ENCODE peak calls at places on chromosome 6, in ten cellular contexts. O is spleen; K is body of pancreas; S is ascending aorta; P is uterus; W is CD8-positive, alpha-beta memory T cell; G is GM23248; J is astrocyte; E is A549; Y is hepatocyte. C is an unnamed sample.
A peak's percentile ranks its signal among the peaks of the same experiment; 100 is the strongest.

GRCh38 chr6:161414180-161414579 is 140.3 kb upstream of the AGPAT4 start:
- DNase-seq in J (no peak), O (no peak), W (no peak), E (no peak), K (peak; percentile 47), S (no peak), Y (no peak), P (no peak), G (no peak), C (no peak)

GRCh38 chr6:44227138-44227770 is 3.9 kb downstream of the SLC29A1 start:
- DNase-seq in W (no peak), Y (no peak), G (no peak), E (no peak), S (no peak), K (no peak), P (no peak), O (no peak), J (no peak), C (no peak)

GRCh38 chr6:136886110-136886509 is 36.0 kb upstream of the SLC35D3 start:
- DNase-seq in J (no peak), O (no peak), W (no peak), P (no peak), S (no peak), Y (no peak), E (no peak), K (no peak), G (peak; percentile 12), C (no peak)

GRCh38 chr6:835476-836160 is 142.7 kb upstream of the EXOC2 start:
- DNase-seq in G (no peak), K (no peak), E (peak; percentile 45), P (no peak), O (no peak), Y (no peak), J (no peak), W (no peak), S (no peak), C (no peak)

GRCh38 chr6:11848852-11849731 is 70.5 kb upstream of the ADTRP start:
- DNase-seq in E (no peak), W (no peak), Y (no peak), G (peak; percentile 33), K (peak; percentile 39), P (no peak), O (no peak), S (no peak), J (peak; percentile 52), C (no peak)

GRCh38 chr6:166257911-166258318 is 50.3 kb downstream of the PRR18 start:
- DNase-seq in O (no peak), K (no peak), S (no peak), J (no peak), G (no peak), E (no peak), W (no peak), P (no peak), Y (no peak), C (no peak)

GRCh38 chr6:112413805-112414204 is 66.7 kb downstream of the RFPL4B start:
- DNase-seq in W (no peak), K (no peak), E (no peak), J (no peak), S (no peak), O (no peak), P (no peak), Y (peak; percentile 32), G (peak; percentile 36), C (no peak)

GRCh38 chr6:115602471-115602870 is 458.2 kb downstream of the FRK start:
- DNase-seq in J (no peak), S (no peak), G (no peak), Y (no peak), W (no peak), E (no peak), K (no peak), P (no peak), O (no peak), C (no peak)

GRCh38 chr6:105459884-105460283 is 57.0 kb upstream of the PREP start:
- DNase-seq in K (no peak), S (no peak), J (peak; percentile 64), Y (no peak), P (no peak), W (no peak), O (no peak), E (peak; percentile 12), G (peak; percentile 67), C (no peak)

GRCh38 chr6:138275976-138276375 is 57.7 kb upstream of the PBOV1 start:
- DNase-seq in J (no peak), S (no peak), E (no peak), G (no peak), P (no peak), W (no peak), Y (no peak), K (no peak), O (no peak), C (no peak)

GRCh38 chr6:75167851-75168250 is 38.0 kb downstream of the COL12A1 start:
- DNase-seq in O (no peak), K (no peak), W (no peak), J (no peak), Y (no peak), S (no peak), P (no peak), E (no peak), G (peak; percentile 46), C (no peak)

GRCh38 chr6:13712485-13712990 is 903 bp upstream of the RANBP9 start:
- DNase-seq in O (no peak), S (no peak), J (no peak), G (peak; percentile 73), W (no peak), K (no peak), E (no peak), P (no peak), Y (no peak), C (no peak)

GRCh38 chr6:1178590-1178989 is 133.3 kb upstream of the FOXQ1 start:
- DNase-seq in G (no peak), Y (no peak), O (no peak), S (no peak), J (no peak), P (no peak), E (no peak), W (no peak), K (no peak), C (no peak)

GRCh38 chr6:121847806-121848522 is 412.5 kb downstream of the GJA1 start:
- DNase-seq in S (no peak), P (no peak), W (no peak), E (no peak), K (no peak), J (no peak), O (no peak), Y (no peak), G (no peak), C (peak; percentile 69)

GRCh38 chr6:169897601-169898358 is 146.4 kb downstream of the ERMARD start:
- DNase-seq in E (no peak), K (no peak), G (no peak), S (no peak), Y (no peak), O (peak; percentile 63), J (no peak), W (no peak), P (no peak), C (no peak)

GRCh38 chr6:136345145-136345544 is 55.5 kb upstream of the BCLAF1 start:
- DNase-seq in K (no peak), P (no peak), S (no peak), G (no peak), W (no peak), J (no peak), E (no peak), Y (no peak), O (no peak), C (no peak)

GRCh38 chr6:41769376-41769775 is 10.3 kb downstream of the FRS3 start:
- DNase-seq in Y (no peak), W (no peak), E (no peak), J (no peak), S (no peak), P (no peak), K (no peak), G (no peak), O (no peak), C (no peak)

GRCh38 chr6:166640342-166641043 is 13.4 kb upstream of the RPS6KA2 start:
- DNase-seq in E (no peak), W (no peak), S (no peak), K (no peak), P (no peak), G (no peak), J (no peak), O (peak; percentile 85), Y (no peak), C (no peak)

GRCh38 chr6:41464481-41464880 is 81.7 kb upstream of the FOXP4 start:
- DNase-seq in P (no peak), K (no peak), W (no peak), G (peak; percentile 42), Y (no peak), E (no peak), J (peak; percentile 66), S (no peak), O (no peak), C (no peak)

GRCh38 chr6:53797304-53797703 is 2.5 kb downstream of the LRRC1 start:
- DNase-seq in W (no peak), S (no peak), Y (no peak), J (no peak), P (no peak), E (no peak), K (no peak), O (no peak), G (no peak), C (no peak)
- H3K4me3 ChIP-seq in W (no peak overlapping the region), S (peak overlapping the region; percentile 93), Y (no peak overlapping the region), J (no peak overlapping the region), P (no peak overlapping the region), E (no peak overlapping the region), K (no peak overlapping the region), O (no peak overlapping the region), G (no peak overlapping the region), C (peak overlapping the region; percentile 70)

GRCh38 chr6:90231798-90232197 is 64.8 kb downstream of the BACH2 start:
- DNase-seq in Y (no peak), G (no peak), P (no peak), O (no peak), J (no peak), K (no peak), E (no peak), S (no peak), W (no peak), C (no peak)
- H3K4me1 ChIP-seq in Y (peaks cover 7% of the 10 kb centered on the region), G (no peaks in the 10 kb centered on the region), P (no peaks in the 10 kb centered on the region), O (peaks cover 24% of the 10 kb centered on the region), J (no peaks in the 10 kb centered on the region), K (no peaks in the 10 kb centered on the region), E (no peaks in the 10 kb centered on the region), S (peaks cover 8% of the 10 kb centered on the region), W (peaks cover 99% of the 10 kb centered on the region), C (no peaks in the 10 kb centered on the region)

DNA sequence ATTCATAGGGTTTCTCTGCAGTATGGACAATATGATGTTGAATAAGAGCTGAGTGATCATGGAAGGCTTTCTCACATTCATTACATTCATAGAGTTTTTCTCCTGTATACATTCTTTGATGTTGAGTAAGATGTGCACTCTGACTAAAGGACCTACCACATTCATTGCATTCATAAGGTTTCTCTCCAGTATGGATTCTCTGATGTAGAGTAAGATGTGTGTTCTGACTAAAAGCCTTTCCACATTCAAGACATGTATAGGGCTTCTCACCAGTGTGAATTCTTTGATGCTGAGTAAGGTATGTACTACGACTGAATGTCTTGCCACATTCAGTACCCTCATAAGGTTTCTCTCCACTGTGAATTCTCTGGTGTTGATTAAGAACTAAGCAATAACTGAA is 29.3 kb upstream of the ZNF391 start:
- DNase-seq in P (no peak), Y (no peak), W (no peak), K (no peak), E (no peak), G (no peak), O (no peak), S (no peak), J (no peak), C (no peak)
- H3K9me3 ChIP-seq in P (no peaks in the 10 kb centered on the region), Y (peaks cover 39% of the 10 kb centered on the region), W (peaks cover 30% of the 10 kb centered on the region), K (no peaks in the 10 kb centered on the region), E (peaks cover 20% of the 10 kb centered on the region), G (no peaks in the 10 kb centered on the region), O (peaks cover 42% of the 10 kb centered on the region), S (peaks cover 18% of the 10 kb centered on the region), J (peaks cover 9% of the 10 kb centered on the region), C (peaks cover 7% of the 10 kb centered on the region)

GRCh38 chr6:20915626-20916025 is 381.4 kb downstream of the CDKAL1 start:
- DNase-seq in K (no peak), S (no peak), E (no peak), W (no peak), Y (no peak), O (no peak), P (no peak), G (no peak), J (no peak), C (no peak)
- H3K4me3 ChIP-seq in K (no peak overlapping the region), S (no peak overlapping the region), E (no peak overlapping the region), W (no peak overlapping the region), Y (no peak overlapping the region), O (no peak overlapping the region), P (no peak overlapping the region), G (no peak overlapping the region), J (no peak overlapping the region), C (no peak overlapping the region)

C was measured in HAP-1.